ENCODE peak calls at places on chromosomes 5 and 9, in five cellular contexts. I is GM12878, V is A549, W is K562, F is HepG2. Q is an unnamed sample.

GRCh38 chr9:83047839-83048775 is 14.8 kb downstream of the RASEF start:
- DNase-seq in V (peak), I (no peak), W (no peak), F (no peak), Q (no peak)

GRCh38 chr5:9852686-9853085 is 222.5 kb upstream of the TAS2R1 start:
- DNase-seq in F (no peak), W (no peak), I (no peak), V (no peak), Q (no peak)

GRCh38 chr5:76104027-76104426 is 20.8 kb downstream of the SV2C start:
- DNase-seq in I (no peak), F (peak), W (no peak), V (no peak), Q (peak)

GRCh38 chr9:121541945-121542344 is 42.3 kb upstream of the GGTA1 start:
- DNase-seq in I (no peak), W (no peak), V (no peak), F (no peak), Q (no peak)

GRCh38 chr5:133108481-133108921 is 56.7 kb downstream of the HSPA4 start:
- DNase-seq in V (no peak), W (no peak), I (no peak), F (no peak), Q (no peak)

GRCh38 chr5:33328842-33329241 is 111.9 kb upstream of the TARS1 start:
- DNase-seq in I (no peak), W (no peak), F (no peak), V (no peak), Q (no peak)

GRCh38 chr5:9194509-9194908 is 351.4 kb downstream of the SEMA5A start:
- DNase-seq in W (no peak), F (no peak), V (no peak), I (no peak), Q (no peak)

GRCh38 chr5:93620487-93621339 is 37.7 kb downstream of the NR2F1 start:
- DNase-seq in W (no peak), V (peak), F (peak), I (no peak), Q (peak)

GRCh38 chr9:131087354-131087893 is 8.9 kb upstream of the AIF1L start:
- DNase-seq in F (no peak), I (no peak), W (no peak), V (no peak), Q (no peak)

GRCh38 chr5:142486581-142486980 is 161.8 kb upstream of the SPRY4 start:
- DNase-seq in W (no peak), I (no peak), V (peak), F (no peak), Q (no peak)

GRCh38 chr5:151002250-151002649 is 18.1 kb upstream of the GPX3 start:
- DNase-seq in W (peak), I (no peak), V (peak), F (peak), Q (no peak)

GRCh38 chr5:36385495-36385894 is 83.8 kb upstream of the RANBP3L start:
- DNase-seq in V (no peak), I (no peak), F (no peak), W (no peak), Q (no peak)

GRCh38 chr5:96657068-96657467 is 5.1 kb upstream of the CAST start:
- DNase-seq in I (peak), F (peak), V (peak), W (peak), Q (no peak)

GRCh38 chr9:21674894-21675293 is 127.5 kb upstream of the MTAP start:
- DNase-seq in V (no peak), F (no peak), W (no peak), I (no peak), Q (no peak)

GRCh38 chr5:5341531-5342292 is 80.8 kb upstream of the ICE1 start:
- DNase-seq in W (no peak), F (no peak), V (no peak), I (no peak), Q (no peak)

GRCh38 chr5:138186002-138186447 is 7.1 kb downstream of the KIF20A start:
- DNase-seq in V (no peak), W (no peak), I (peak), F (no peak), Q (no peak)

GRCh38 chr9:76905984-76906861 is at the start of gene PRUNE2:
- DNase-seq in F (no peak), I (no peak), V (peak), W (no peak), Q (peak)

GRCh38 chr5:132074772-132075718 is 1.5 kb downstream of the CSF2 start:
- DNase-seq in W (peak), I (no peak), F (no peak), V (peak), Q (no peak)

GRCh38 chr9:137318976-137319375 is 16.9 kb upstream of the NRARP start:
- DNase-seq in F (no peak), I (no peak), V (peak), W (peak), Q (peak)

GRCh38 chr9:84123648-84124406 is 143.2 kb downstream of the RMI1 start:
- DNase-seq in W (no peak), V (no peak), I (peak), F (no peak), Q (no peak)

GRCh38 chr5:137191179-137191578 is 307.9 kb downstream of the SPOCK1 start:
- DNase-seq in V (no peak), F (no peak), I (no peak), W (no peak), Q (no peak)

GRCh38 chr9:77016111-77016525 is 3.3 kb upstream of the FOXB2 start:
- DNase-seq in W (no peak), I (no peak), V (no peak), F (no peak), Q (peak)

GRCh38 chr9:3059781-3060468 is 216.0 kb upstream of the PUM3 start:
- DNase-seq in V (no peak), W (no peak), I (no peak), F (no peak), Q (no peak)

GRCh38 chr9:79020266-79020665 is 551.5 kb upstream of the TLE4 start:
- DNase-seq in W (no peak), I (no peak), V (no peak), F (no peak), Q (no peak)

GRCh38 chr9:33517373-33517772 is 6.7 kb upstream of the ANKRD18B start:
- DNase-seq in F (peak), I (no peak), W (peak), V (peak), Q (no peak)

GRCh38 chr5:88663793-88664216 is 219.2 kb downstream of the MEF2C start:
- DNase-seq in F (no peak), W (no peak), V (no peak), I (no peak), Q (no peak)

DNA sequence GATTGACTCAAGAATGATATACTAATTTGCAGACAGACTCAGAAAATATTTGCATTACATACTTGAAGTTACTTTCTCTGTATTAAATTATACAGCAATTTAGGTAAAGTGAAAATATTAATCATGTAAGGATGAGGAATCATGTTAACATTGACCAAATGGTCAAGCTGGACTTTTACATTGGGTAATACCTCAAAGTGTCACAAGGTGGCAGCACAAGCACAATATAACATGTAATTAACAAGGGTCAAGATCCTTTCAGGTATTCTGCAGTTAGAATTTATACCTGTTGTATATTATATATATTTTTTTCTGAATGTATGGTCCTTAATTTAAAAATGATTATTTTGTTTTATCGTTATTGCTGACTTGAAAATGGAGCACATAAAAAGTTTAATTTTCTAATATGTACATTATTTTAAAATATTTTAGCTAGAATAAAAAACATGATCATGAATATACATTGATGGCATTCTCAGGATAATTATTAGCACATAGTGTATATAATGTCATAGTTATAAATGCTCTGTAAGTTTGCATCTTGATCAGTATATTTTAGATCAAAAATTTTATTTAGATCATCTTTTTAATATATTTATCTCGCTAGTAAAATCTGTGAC is 8.6 kb downstream of the HAPLN1 start:
- DNase-seq in W (peak), I (no peak), V (peak), F (peak), Q (peak)
- TF ChIP-seq ESRRA in W (no peak), I (no peak), V (no peak), F (no peak), Q (no peak)

DNA sequence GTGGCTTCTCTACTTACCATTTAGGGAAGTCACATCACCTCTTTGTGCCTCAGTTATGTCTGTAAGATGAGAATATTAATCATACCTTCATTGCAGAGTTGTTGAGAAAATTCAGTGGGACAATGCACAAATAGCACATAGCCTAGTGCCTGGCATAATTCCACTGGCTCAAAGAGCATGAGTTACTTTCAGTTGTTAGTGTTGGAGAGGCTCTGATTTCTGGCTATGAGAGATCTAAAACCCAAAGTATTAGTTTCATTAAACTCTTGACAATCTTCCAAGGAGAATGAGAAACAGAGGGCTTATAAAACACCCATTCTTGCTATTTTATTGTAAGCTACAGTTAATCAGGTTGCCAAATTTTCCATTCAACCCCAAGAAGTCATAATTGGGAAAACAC is 111.4 kb upstream of the NR3C1 start:
- DNase-seq in W (no peak), F (no peak), V (no peak), I (no peak), Q (no peak)
- TF ChIP-seq ESRRA in W (no peak), F (no peak), V (no peak), I (no peak), Q (no peak)

DNA sequence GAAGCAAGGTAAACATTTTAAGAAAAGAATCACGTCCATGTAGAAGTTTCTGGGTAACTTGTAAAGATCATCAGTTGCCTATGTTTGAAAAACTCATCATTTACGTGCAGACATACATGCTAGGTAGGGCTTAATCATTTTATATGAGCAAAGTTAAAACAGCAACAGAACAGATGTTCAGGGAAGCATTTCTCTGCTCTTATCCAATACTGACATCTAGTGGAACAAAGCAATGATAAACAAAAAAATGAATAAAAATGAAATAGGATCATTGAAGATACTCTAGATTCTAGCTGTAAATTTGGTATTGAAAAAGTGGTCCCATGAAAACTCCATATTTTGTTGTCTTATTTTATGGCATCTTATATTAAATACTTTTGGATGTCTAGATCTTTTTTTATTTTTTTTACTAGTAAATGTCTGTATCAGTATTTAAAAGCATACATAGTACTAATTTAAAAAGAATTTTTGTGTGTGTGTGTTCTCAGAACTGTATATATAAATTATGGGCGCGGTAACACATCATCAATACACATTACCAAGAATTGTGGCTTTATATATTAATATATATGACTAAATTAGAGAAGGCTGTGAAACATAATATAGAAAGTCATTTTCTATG is 1050.2 kb downstream of the CDH12 start:
- DNase-seq in V (peak), W (no peak), I (no peak), F (peak), Q (no peak)
- TF ChIP-seq ESRRA in V (no peak), W (no peak), I (no peak), F (no peak), Q (no peak)

GRCh38 chr9:13513710-13514444 is 234.4 kb upstream of the MPDZ start:
- DNase-seq in F (no peak), V (no peak), W (no peak), I (no peak), Q (peak)
- TF ChIP-seq ESRRA in F (no peak), V (no peak), W (no peak), I (no peak), Q (no peak)

DNA sequence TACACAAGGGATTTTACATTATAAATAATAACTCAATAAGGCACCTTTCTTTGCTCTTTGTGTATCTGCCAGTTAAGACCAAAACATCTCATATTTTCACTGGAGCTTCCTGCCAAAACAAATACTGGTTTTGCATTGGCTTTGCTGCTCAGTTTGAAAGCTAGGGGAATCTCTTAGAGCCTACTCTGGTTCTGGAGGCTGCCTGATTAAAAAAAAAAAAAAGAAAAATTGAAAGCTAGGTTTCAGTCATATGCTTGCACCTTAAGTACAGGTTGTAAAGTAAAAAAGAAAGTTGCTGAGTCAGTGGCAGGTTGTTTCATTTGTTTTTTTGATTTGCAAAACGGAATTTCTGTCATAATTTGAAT is 2.3 kb downstream of the DENND4C start:
- DNase-seq in I (peak), F (no peak), W (no peak), V (no peak), Q (no peak)
- TF ChIP-seq ESRRA in I (no peak), F (no peak), W (no peak), V (no peak), Q (no peak)

DNA sequence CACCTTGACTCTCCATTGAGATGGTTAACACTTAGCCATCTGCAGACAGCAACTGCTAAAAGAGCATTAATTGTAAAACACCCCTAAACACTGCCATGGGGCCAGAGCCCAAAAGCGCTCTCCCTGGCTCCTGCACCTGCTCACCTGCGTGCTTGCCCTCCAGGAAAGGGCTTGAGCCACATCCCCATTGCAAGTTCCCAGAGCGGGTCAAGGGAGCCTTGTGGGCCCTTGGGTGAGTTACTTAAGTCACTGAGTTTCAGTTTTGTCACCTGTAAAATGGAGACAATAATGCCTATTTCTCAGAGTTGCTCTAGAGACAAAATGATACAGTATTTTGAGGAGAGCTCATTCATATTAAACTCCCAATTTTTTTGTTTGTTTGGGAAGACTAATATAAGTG is 967.8 kb downstream of the PTPRD start:
- DNase-seq in F (no peak), W (no peak), I (no peak), V (no peak), Q (no peak)
- TF ChIP-seq ESRRA in F (no peak), W (no peak), I (no peak), V (no peak), Q (no peak)

GRCh38 chr9:5578018-5578697 is 50.7 kb upstream of the RIC1 start:
- DNase-seq in W (no peak), F (no peak), I (no peak), V (no peak), Q (no peak)

GRCh38 chr9:5580650-5581049 is 48.3 kb upstream of the RIC1 start:
- DNase-seq in V (no peak), W (no peak), I (no peak), F (no peak), Q (no peak)

GRCh38 chr9:5577225-5577624 is 51.7 kb upstream of the RIC1 start:
- DNase-seq in I (no peak), F (no peak), V (no peak), W (no peak), Q (no peak)

GRCh38 chr9:5578698-5579085 is 50.2 kb upstream of the RIC1 start:
- DNase-seq in I (no peak), V (no peak), F (no peak), W (no peak), Q (no peak)

DNA sequence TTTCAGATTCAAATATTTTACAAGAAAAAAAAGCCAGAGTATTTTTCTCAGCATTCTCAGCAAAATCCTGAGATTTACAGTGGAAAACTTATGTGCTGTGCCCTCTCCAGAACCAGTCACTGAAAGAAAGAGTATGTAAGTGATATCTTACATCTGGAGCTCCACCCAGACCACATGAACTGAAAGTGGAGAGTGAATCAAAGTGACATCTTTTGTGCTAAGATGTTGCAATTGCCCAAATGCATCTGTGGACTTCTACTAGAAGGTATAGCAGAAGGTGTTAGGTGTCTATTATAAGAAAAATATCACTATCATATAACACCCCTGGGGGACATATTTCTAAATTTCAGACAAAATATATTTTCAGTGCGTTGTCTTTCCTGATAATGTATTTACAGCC is 49.0 kb upstream of the RIC1 start:
- DNase-seq in V (no peak), I (no peak), F (no peak), W (no peak), Q (no peak)
- TF ChIP-seq ESRRA in V (no peak), I (no peak), F (no peak), W (no peak), Q (no peak)

GRCh38 chr5:73436535-73437125 is 11.9 kb downstream of the FOXD1 start:
- DNase-seq in F (no peak), I (no peak), V (no peak), W (no peak), Q (peak)

GRCh38 chr5:73435640-73436534 is 12.7 kb downstream of the FOXD1 start:
- DNase-seq in F (no peak), V (no peak), W (no peak), I (no peak), Q (peak)

GRCh38 chr5:73438897-73439470 is 9.6 kb downstream of the FOXD1 start:
- DNase-seq in W (no peak), F (no peak), I (no peak), V (no peak), Q (no peak)

GRCh38 chr5:73438048-73438896 is 10.3 kb downstream of the FOXD1 start:
- DNase-seq in W (no peak), I (no peak), F (no peak), V (no peak), Q (no peak)

DNA sequence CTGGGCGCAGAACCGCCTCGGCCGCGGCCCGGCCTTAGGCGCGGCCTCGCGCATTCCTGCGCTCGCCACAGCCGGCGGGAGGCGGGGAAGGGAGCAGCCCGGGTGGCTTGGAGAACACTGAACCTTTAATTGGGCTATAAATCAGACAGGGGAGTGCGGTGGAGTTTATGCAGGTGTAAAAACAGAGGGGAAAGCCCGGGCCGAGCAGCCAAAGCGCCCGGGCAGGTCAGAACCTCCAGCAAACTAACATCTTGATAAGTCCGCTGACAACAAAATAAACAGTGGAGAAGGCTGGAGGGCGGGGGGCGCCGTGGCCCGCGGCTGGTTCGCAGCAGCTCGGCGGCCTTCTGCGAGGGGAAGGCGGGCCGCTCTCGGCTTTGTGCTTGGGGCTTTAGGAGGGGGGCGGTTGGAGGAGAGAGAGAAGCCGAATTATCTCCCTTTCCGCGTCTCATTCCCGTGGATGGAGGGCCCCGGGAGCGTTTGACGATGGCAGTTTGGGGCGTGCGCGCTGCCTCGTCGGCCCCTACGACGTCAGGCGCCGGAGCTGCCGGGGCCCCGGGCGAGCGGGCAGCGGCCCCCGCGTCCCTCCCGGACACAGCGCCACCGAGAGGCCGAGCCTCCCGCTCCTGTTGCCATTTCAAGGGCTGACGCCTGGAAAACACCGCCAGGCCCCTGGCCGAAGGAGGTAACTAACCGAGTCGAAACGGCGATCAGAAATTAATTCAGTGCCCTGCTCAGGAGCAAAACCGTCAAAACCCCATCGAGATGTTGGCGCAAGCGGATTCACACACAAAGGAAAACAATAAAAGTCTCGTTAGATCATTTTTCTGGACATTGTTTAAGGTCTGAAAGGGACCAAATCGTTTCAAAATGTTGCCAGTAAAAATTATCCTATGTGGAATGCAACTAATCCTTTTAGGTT is 11.2 kb downstream of the FOXD1 start:
- DNase-seq in I (no peak), W (peak), V (peak), F (no peak), Q (peak)
- TF ChIP-seq ESRRA in I (no peak), W (no peak), V (no peak), F (no peak), Q (no peak)

Q was measured in WTC11.